ENCODE peak calls at places on chromosome 12, in ten cellular contexts. One of them, this sample, is unnamed.

GRCh38 chr12:41846718-41847117 is 298.0 kb downstream of the GXYLT1 start:
- DNase-seq in dorsolateral prefrontal cortex: no peak
- DNase-seq in GM20000: no peak
- DNase-seq in lower leg skin: no peak
- DNase-seq in amygdala: no peak
- DNase-seq in nephron progenitor cell: no peak
- DNase-seq in activated naive CD4-positive, alpha-beta T cell treated with anti-CD3 and anti-CD28 coated beads, Interleukin-2, amount 10 ng/mL, durations not matched to agents 7 days and 5 days: no peak
- DNase-seq in stimulated activated effector memory CD8-positive, alpha-beta T cell treated with anti-CD3 and anti-CD28 coated beads, Interleukin-12 subunit alpha, Interleukin-12 subunit beta, amount 100 ng/mL, for 72 hours: no peak
- DNase-seq in SHP77: no peak
- DNase-seq in H7: no peak
- DNase-seq in this sample: no peak

GRCh38 chr12:64633940-64634337 is 23.6 kb downstream of the RASSF3 start:
- DNase-seq in GM20000: no peak
- DNase-seq in dorsolateral prefrontal cortex: no peak
- DNase-seq in stimulated activated effector memory CD8-positive, alpha-beta T cell treated with anti-CD3 and anti-CD28 coated beads, Interleukin-12 subunit alpha, Interleukin-12 subunit beta, amount 100 ng/mL, for 72 hours: no peak
- DNase-seq in activated naive CD4-positive, alpha-beta T cell treated with anti-CD3 and anti-CD28 coated beads, Interleukin-2, amount 10 ng/mL, durations not matched to agents 7 days and 5 days: no peak
- DNase-seq in amygdala: no peak
- DNase-seq in SHP77: peak; percentile 16
- DNase-seq in lower leg skin: no peak
- DNase-seq in H7: no peak
- DNase-seq in nephron progenitor cell: no peak
- DNase-seq in this sample: peak; percentile 42

GRCh38 chr12:80041691-80042090 is 57.6 kb upstream of the OTOGL start:
- DNase-seq in SHP77: no peak
- DNase-seq in stimulated activated effector memory CD8-positive, alpha-beta T cell treated with anti-CD3 and anti-CD28 coated beads, Interleukin-12 subunit alpha, Interleukin-12 subunit beta, amount 100 ng/mL, for 72 hours: no peak
- DNase-seq in amygdala: no peak
- DNase-seq in H7: no peak
- DNase-seq in dorsolateral prefrontal cortex: no peak
- DNase-seq in GM20000: no peak
- DNase-seq in lower leg skin: no peak
- DNase-seq in nephron progenitor cell: no peak
- DNase-seq in activated naive CD4-positive, alpha-beta T cell treated with anti-CD3 and anti-CD28 coated beads, Interleukin-2, amount 10 ng/mL, durations not matched to agents 7 days and 5 days: no peak
- DNase-seq in this sample: no peak

GRCh38 chr12:96338852-96339478 is 61.3 kb downstream of the CDK17 start:
- DNase-seq in stimulated activated effector memory CD8-positive, alpha-beta T cell treated with anti-CD3 and anti-CD28 coated beads, Interleukin-12 subunit alpha, Interleukin-12 subunit beta, amount 100 ng/mL, for 72 hours: no peak
- DNase-seq in SHP77: no peak
- DNase-seq in activated naive CD4-positive, alpha-beta T cell treated with anti-CD3 and anti-CD28 coated beads, Interleukin-2, amount 10 ng/mL, durations not matched to agents 7 days and 5 days: no peak
- DNase-seq in amygdala: no peak
- DNase-seq in dorsolateral prefrontal cortex: no peak
- DNase-seq in lower leg skin: no peak
- DNase-seq in GM20000: no peak
- DNase-seq in H7: no peak
- DNase-seq in nephron progenitor cell: no peak
- DNase-seq in this sample: no peak

GRCh38 chr12:124073636-124074035 is 100.6 kb downstream of the ZNF664 start:
- DNase-seq in lower leg skin: no peak
- DNase-seq in nephron progenitor cell: no peak
- DNase-seq in SHP77: no peak
- DNase-seq in dorsolateral prefrontal cortex: no peak
- DNase-seq in amygdala: no peak
- DNase-seq in activated naive CD4-positive, alpha-beta T cell treated with anti-CD3 and anti-CD28 coated beads, Interleukin-2, amount 10 ng/mL, durations not matched to agents 7 days and 5 days: no peak
- DNase-seq in H7: no peak
- DNase-seq in GM20000: no peak
- DNase-seq in stimulated activated effector memory CD8-positive, alpha-beta T cell treated with anti-CD3 and anti-CD28 coated beads, Interleukin-12 subunit alpha, Interleukin-12 subunit beta, amount 100 ng/mL, for 72 hours: no peak
- DNase-seq in this sample: no peak

GRCh38 chr12:113251404-113252070 is 30.3 kb downstream of the TPCN1 start:
- DNase-seq in lower leg skin: no peak
- DNase-seq in nephron progenitor cell: no peak
- DNase-seq in SHP77: no peak
- DNase-seq in dorsolateral prefrontal cortex: peak; percentile 42
- DNase-seq in H7: no peak
- DNase-seq in GM20000: no peak
- DNase-seq in amygdala: no peak
- DNase-seq in stimulated activated effector memory CD8-positive, alpha-beta T cell treated with anti-CD3 and anti-CD28 coated beads, Interleukin-12 subunit alpha, Interleukin-12 subunit beta, amount 100 ng/mL, for 72 hours: no peak
- DNase-seq in activated naive CD4-positive, alpha-beta T cell treated with anti-CD3 and anti-CD28 coated beads, Interleukin-2, amount 10 ng/mL, durations not matched to agents 7 days and 5 days: no peak
- DNase-seq in this sample: no peak

GRCh38 chr12:110059651-110060000 is 11.3 kb upstream of the C12orf76 start:
- DNase-seq in stimulated activated effector memory CD8-positive, alpha-beta T cell treated with anti-CD3 and anti-CD28 coated beads, Interleukin-12 subunit alpha, Interleukin-12 subunit beta, amount 100 ng/mL, for 72 hours: no peak
- DNase-seq in activated naive CD4-positive, alpha-beta T cell treated with anti-CD3 and anti-CD28 coated beads, Interleukin-2, amount 10 ng/mL, durations not matched to agents 7 days and 5 days: no peak
- DNase-seq in SHP77: no peak
- DNase-seq in amygdala: no peak
- DNase-seq in GM20000: no peak
- DNase-seq in nephron progenitor cell: no peak
- DNase-seq in dorsolateral prefrontal cortex: no peak
- DNase-seq in H7: no peak
- DNase-seq in lower leg skin: no peak
- DNase-seq in this sample: no peak

GRCh38 chr12:77796775-77797174 is 33.9 kb upstream of the NAV3 start:
- DNase-seq in SHP77: no peak
- DNase-seq in H7: no peak
- DNase-seq in stimulated activated effector memory CD8-positive, alpha-beta T cell treated with anti-CD3 and anti-CD28 coated beads, Interleukin-12 subunit alpha, Interleukin-12 subunit beta, amount 100 ng/mL, for 72 hours: no peak
- DNase-seq in nephron progenitor cell: no peak
- DNase-seq in dorsolateral prefrontal cortex: no peak
- DNase-seq in amygdala: no peak
- DNase-seq in activated naive CD4-positive, alpha-beta T cell treated with anti-CD3 and anti-CD28 coated beads, Interleukin-2, amount 10 ng/mL, durations not matched to agents 7 days and 5 days: no peak
- DNase-seq in GM20000: no peak
- DNase-seq in lower leg skin: no peak
- DNase-seq in this sample: no peak

GRCh38 chr12:27864521-27864920 is 84.5 kb upstream of the MANSC4 start:
- DNase-seq in stimulated activated effector memory CD8-positive, alpha-beta T cell treated with anti-CD3 and anti-CD28 coated beads, Interleukin-12 subunit alpha, Interleukin-12 subunit beta, amount 100 ng/mL, for 72 hours: no peak
- DNase-seq in GM20000: no peak
- DNase-seq in activated naive CD4-positive, alpha-beta T cell treated with anti-CD3 and anti-CD28 coated beads, Interleukin-2, amount 10 ng/mL, durations not matched to agents 7 days and 5 days: no peak
- DNase-seq in amygdala: no peak
- DNase-seq in H7: no peak
- DNase-seq in nephron progenitor cell: no peak
- DNase-seq in SHP77: no peak
- DNase-seq in lower leg skin: no peak
- DNase-seq in dorsolateral prefrontal cortex: no peak
- DNase-seq in this sample: no peak

GRCh38 chr12:63151061-63151897 is at the start of gene AVPR1A:
- DNase-seq in H7: peak; percentile 22
- DNase-seq in SHP77: no peak
- DNase-seq in GM20000: no peak
- DNase-seq in stimulated activated effector memory CD8-positive, alpha-beta T cell treated with anti-CD3 and anti-CD28 coated beads, Interleukin-12 subunit alpha, Interleukin-12 subunit beta, amount 100 ng/mL, for 72 hours: no peak
- DNase-seq in lower leg skin: peak; percentile 84
- DNase-seq in activated naive CD4-positive, alpha-beta T cell treated with anti-CD3 and anti-CD28 coated beads, Interleukin-2, amount 10 ng/mL, durations not matched to agents 7 days and 5 days: no peak
- DNase-seq in amygdala: no peak
- DNase-seq in nephron progenitor cell: no peak
- DNase-seq in dorsolateral prefrontal cortex: no peak
- DNase-seq in this sample: no peak

GRCh38 chr12:24561411-24561871 is 387.5 kb downstream of the BCAT1 start:
- DNase-seq in H7: no peak
- DNase-seq in GM20000: no peak
- DNase-seq in stimulated activated effector memory CD8-positive, alpha-beta T cell treated with anti-CD3 and anti-CD28 coated beads, Interleukin-12 subunit alpha, Interleukin-12 subunit beta, amount 100 ng/mL, for 72 hours: no peak
- DNase-seq in SHP77: no peak
- DNase-seq in nephron progenitor cell: peak; percentile 12
- DNase-seq in dorsolateral prefrontal cortex: no peak
- DNase-seq in lower leg skin: no peak
- DNase-seq in activated naive CD4-positive, alpha-beta T cell treated with anti-CD3 and anti-CD28 coated beads, Interleukin-2, amount 10 ng/mL, durations not matched to agents 7 days and 5 days: no peak
- DNase-seq in amygdala: no peak
- DNase-seq in this sample: no peak

GRCh38 chr12:103272949-103273348 is 222.8 kb downstream of the C12orf42 start:
- DNase-seq in lower leg skin: no peak
- DNase-seq in GM20000: no peak
- DNase-seq in SHP77: peak; percentile 23
- DNase-seq in stimulated activated effector memory CD8-positive, alpha-beta T cell treated with anti-CD3 and anti-CD28 coated beads, Interleukin-12 subunit alpha, Interleukin-12 subunit beta, amount 100 ng/mL, for 72 hours: no peak
- DNase-seq in H7: no peak
- DNase-seq in amygdala: no peak
- DNase-seq in dorsolateral prefrontal cortex: no peak
- DNase-seq in nephron progenitor cell: no peak
- DNase-seq in activated naive CD4-positive, alpha-beta T cell treated with anti-CD3 and anti-CD28 coated beads, Interleukin-2, amount 10 ng/mL, durations not matched to agents 7 days and 5 days: no peak
- DNase-seq in this sample: no peak

GRCh38 chr12:120835304-120835612 is 68.9 kb downstream of the SPPL3 start:
- DNase-seq in SHP77: no peak
- DNase-seq in nephron progenitor cell: no peak
- DNase-seq in amygdala: no peak
- DNase-seq in dorsolateral prefrontal cortex: no peak
- DNase-seq in lower leg skin: no peak
- DNase-seq in GM20000: no peak
- DNase-seq in stimulated activated effector memory CD8-positive, alpha-beta T cell treated with anti-CD3 and anti-CD28 coated beads, Interleukin-12 subunit alpha, Interleukin-12 subunit beta, amount 100 ng/mL, for 72 hours: no peak
- DNase-seq in H7: no peak
- DNase-seq in activated naive CD4-positive, alpha-beta T cell treated with anti-CD3 and anti-CD28 coated beads, Interleukin-2, amount 10 ng/mL, durations not matched to agents 7 days and 5 days: no peak
- DNase-seq in this sample: no peak

GRCh38 chr12:49662998-49663843 is 39.9 kb downstream of the PRPF40B start:
- DNase-seq in lower leg skin: no peak
- DNase-seq in stimulated activated effector memory CD8-positive, alpha-beta T cell treated with anti-CD3 and anti-CD28 coated beads, Interleukin-12 subunit alpha, Interleukin-12 subunit beta, amount 100 ng/mL, for 72 hours: peak; percentile 38
- DNase-seq in nephron progenitor cell: peak; percentile 50
- DNase-seq in H7: peak; percentile 74
- DNase-seq in amygdala: no peak
- DNase-seq in GM20000: peak; percentile 89
- DNase-seq in activated naive CD4-positive, alpha-beta T cell treated with anti-CD3 and anti-CD28 coated beads, Interleukin-2, amount 10 ng/mL, durations not matched to agents 7 days and 5 days: peak; percentile 85
- DNase-seq in SHP77: peak; percentile 71
- DNase-seq in dorsolateral prefrontal cortex: no peak
- DNase-seq in this sample: peak; percentile 57

GRCh38 chr12:65962921-65963883 is 138.9 kb downstream of the HMGA2 start:
- DNase-seq in lower leg skin: no peak
- DNase-seq in stimulated activated effector memory CD8-positive, alpha-beta T cell treated with anti-CD3 and anti-CD28 coated beads, Interleukin-12 subunit alpha, Interleukin-12 subunit beta, amount 100 ng/mL, for 72 hours: no peak
- DNase-seq in SHP77: peak; percentile 30
- DNase-seq in H7: peak; percentile 30
- DNase-seq in activated naive CD4-positive, alpha-beta T cell treated with anti-CD3 and anti-CD28 coated beads, Interleukin-2, amount 10 ng/mL, durations not matched to agents 7 days and 5 days: peak; percentile 29
- DNase-seq in GM20000: peak; percentile 16
- DNase-seq in amygdala: no peak
- DNase-seq in nephron progenitor cell: peak; percentile 16
- DNase-seq in dorsolateral prefrontal cortex: no peak
- DNase-seq in this sample: no peak

GRCh38 chr12:130491421-130492357 is 154.0 kb downstream of the PIWIL1 start:
- DNase-seq in nephron progenitor cell: no peak
- DNase-seq in lower leg skin: no peak
- DNase-seq in amygdala: no peak
- DNase-seq in activated naive CD4-positive, alpha-beta T cell treated with anti-CD3 and anti-CD28 coated beads, Interleukin-2, amount 10 ng/mL, durations not matched to agents 7 days and 5 days: no peak
- DNase-seq in H7: no peak
- DNase-seq in SHP77: no peak
- DNase-seq in dorsolateral prefrontal cortex: no peak
- DNase-seq in stimulated activated effector memory CD8-positive, alpha-beta T cell treated with anti-CD3 and anti-CD28 coated beads, Interleukin-12 subunit alpha, Interleukin-12 subunit beta, amount 100 ng/mL, for 72 hours: no peak
- DNase-seq in GM20000: no peak
- DNase-seq in this sample: no peak

GRCh38 chr12:10361084-10361483 is 28.8 kb downstream of the KLRK1 start:
- DNase-seq in SHP77: peak; percentile 86
- DNase-seq in nephron progenitor cell: no peak
- DNase-seq in GM20000: no peak
- DNase-seq in amygdala: no peak
- DNase-seq in activated naive CD4-positive, alpha-beta T cell treated with anti-CD3 and anti-CD28 coated beads, Interleukin-2, amount 10 ng/mL, durations not matched to agents 7 days and 5 days: no peak
- DNase-seq in stimulated activated effector memory CD8-positive, alpha-beta T cell treated with anti-CD3 and anti-CD28 coated beads, Interleukin-12 subunit alpha, Interleukin-12 subunit beta, amount 100 ng/mL, for 72 hours: no peak
- DNase-seq in dorsolateral prefrontal cortex: no peak
- DNase-seq in lower leg skin: no peak
- DNase-seq in H7: no peak
- DNase-seq in this sample: no peak

GRCh38 chr12:50916292-50916691 is 36.1 kb upstream of the HIGD1C start:
- DNase-seq in SHP77: no peak
- DNase-seq in stimulated activated effector memory CD8-positive, alpha-beta T cell treated with anti-CD3 and anti-CD28 coated beads, Interleukin-12 subunit alpha, Interleukin-12 subunit beta, amount 100 ng/mL, for 72 hours: no peak
- DNase-seq in dorsolateral prefrontal cortex: no peak
- DNase-seq in lower leg skin: no peak
- DNase-seq in amygdala: no peak
- DNase-seq in activated naive CD4-positive, alpha-beta T cell treated with anti-CD3 and anti-CD28 coated beads, Interleukin-2, amount 10 ng/mL, durations not matched to agents 7 days and 5 days: no peak
- DNase-seq in nephron progenitor cell: no peak
- DNase-seq in GM20000: no peak
- DNase-seq in H7: no peak
- DNase-seq in this sample: no peak

GRCh38 chr12:107760207-107760816 is 625 bp downstream of the PRDM4 start:
- DNase-seq in stimulated activated effector memory CD8-positive, alpha-beta T cell treated with anti-CD3 and anti-CD28 coated beads, Interleukin-12 subunit alpha, Interleukin-12 subunit beta, amount 100 ng/mL, for 72 hours: peak; percentile 12
- DNase-seq in dorsolateral prefrontal cortex: no peak
- DNase-seq in lower leg skin: peak; percentile 85
- DNase-seq in nephron progenitor cell: peak; percentile 42
- DNase-seq in activated naive CD4-positive, alpha-beta T cell treated with anti-CD3 and anti-CD28 coated beads, Interleukin-2, amount 10 ng/mL, durations not matched to agents 7 days and 5 days: peak; percentile 55
- DNase-seq in H7: peak; percentile 69
- DNase-seq in GM20000: peak; percentile 51
- DNase-seq in SHP77: peak; percentile 15
- DNase-seq in amygdala: no peak
- DNase-seq in this sample: no peak

GRCh38 chr12:89556976-89557375 is 31.1 kb upstream of the POC1B start:
- DNase-seq in lower leg skin: no peak
- DNase-seq in amygdala: no peak
- DNase-seq in dorsolateral prefrontal cortex: no peak
- DNase-seq in nephron progenitor cell: no peak
- DNase-seq in SHP77: no peak
- DNase-seq in GM20000: no peak
- DNase-seq in activated naive CD4-positive, alpha-beta T cell treated with anti-CD3 and anti-CD28 coated beads, Interleukin-2, amount 10 ng/mL, durations not matched to agents 7 days and 5 days: no peak
- DNase-seq in stimulated activated effector memory CD8-positive, alpha-beta T cell treated with anti-CD3 and anti-CD28 coated beads, Interleukin-12 subunit alpha, Interleukin-12 subunit beta, amount 100 ng/mL, for 72 hours: no peak
- DNase-seq in H7: no peak
- DNase-seq in this sample: no peak

GRCh38 chr12:102990419-102990818 is 32.9 kb downstream of the ASCL1 start:
- DNase-seq in stimulated activated effector memory CD8-positive, alpha-beta T cell treated with anti-CD3 and anti-CD28 coated beads, Interleukin-12 subunit alpha, Interleukin-12 subunit beta, amount 100 ng/mL, for 72 hours: no peak
- DNase-seq in nephron progenitor cell: no peak
- DNase-seq in dorsolateral prefrontal cortex: no peak
- DNase-seq in SHP77: peak; percentile 44
- DNase-seq in lower leg skin: no peak
- DNase-seq in H7: no peak
- DNase-seq in activated naive CD4-positive, alpha-beta T cell treated with anti-CD3 and anti-CD28 coated beads, Interleukin-2, amount 10 ng/mL, durations not matched to agents 7 days and 5 days: no peak
- DNase-seq in amygdala: peak; percentile 11
- DNase-seq in GM20000: no peak
- DNase-seq in this sample: no peak

GRCh38 chr12:11667159-11667558 is 17.7 kb downstream of the ETV6 start:
- DNase-seq in GM20000: no peak
- DNase-seq in SHP77: no peak
- DNase-seq in H7: no peak
- DNase-seq in activated naive CD4-positive, alpha-beta T cell treated with anti-CD3 and anti-CD28 coated beads, Interleukin-2, amount 10 ng/mL, durations not matched to agents 7 days and 5 days: no peak
- DNase-seq in stimulated activated effector memory CD8-positive, alpha-beta T cell treated with anti-CD3 and anti-CD28 coated beads, Interleukin-12 subunit alpha, Interleukin-12 subunit beta, amount 100 ng/mL, for 72 hours: no peak
- DNase-seq in amygdala: no peak
- DNase-seq in dorsolateral prefrontal cortex: no peak
- DNase-seq in nephron progenitor cell: no peak
- DNase-seq in lower leg skin: no peak
- DNase-seq in this sample: no peak

GRCh38 chr12:132309162-132310086 is 20.0 kb downstream of the GALNT9 start:
- DNase-seq in dorsolateral prefrontal cortex: no peak
- DNase-seq in stimulated activated effector memory CD8-positive, alpha-beta T cell treated with anti-CD3 and anti-CD28 coated beads, Interleukin-12 subunit alpha, Interleukin-12 subunit beta, amount 100 ng/mL, for 72 hours: no peak
- DNase-seq in amygdala: no peak
- DNase-seq in lower leg skin: no peak
- DNase-seq in H7: no peak
- DNase-seq in GM20000: no peak
- DNase-seq in SHP77: no peak
- DNase-seq in nephron progenitor cell: no peak
- DNase-seq in activated naive CD4-positive, alpha-beta T cell treated with anti-CD3 and anti-CD28 coated beads, Interleukin-2, amount 10 ng/mL, durations not matched to agents 7 days and 5 days: no peak
- DNase-seq in this sample: no peak

GRCh38 chr12:17381211-17381610 is 708.8 kb downstream of the RERGL start:
- DNase-seq in dorsolateral prefrontal cortex: no peak
- DNase-seq in nephron progenitor cell: no peak
- DNase-seq in activated naive CD4-positive, alpha-beta T cell treated with anti-CD3 and anti-CD28 coated beads, Interleukin-2, amount 10 ng/mL, durations not matched to agents 7 days and 5 days: no peak
- DNase-seq in SHP77: no peak
- DNase-seq in GM20000: no peak
- DNase-seq in amygdala: no peak
- DNase-seq in stimulated activated effector memory CD8-positive, alpha-beta T cell treated with anti-CD3 and anti-CD28 coated beads, Interleukin-12 subunit alpha, Interleukin-12 subunit beta, amount 100 ng/mL, for 72 hours: no peak
- DNase-seq in H7: no peak
- DNase-seq in lower leg skin: no peak
- DNase-seq in this sample: no peak

GRCh38 chr12:116750298-116750697 is 12.2 kb downstream of the RNFT2 start:
- DNase-seq in dorsolateral prefrontal cortex: no peak
- DNase-seq in H7: no peak
- DNase-seq in amygdala: no peak
- DNase-seq in nephron progenitor cell: no peak
- DNase-seq in lower leg skin: no peak
- DNase-seq in GM20000: no peak
- DNase-seq in stimulated activated effector memory CD8-positive, alpha-beta T cell treated with anti-CD3 and anti-CD28 coated beads, Interleukin-12 subunit alpha, Interleukin-12 subunit beta, amount 100 ng/mL, for 72 hours: no peak
- DNase-seq in activated naive CD4-positive, alpha-beta T cell treated with anti-CD3 and anti-CD28 coated beads, Interleukin-2, amount 10 ng/mL, durations not matched to agents 7 days and 5 days: no peak
- DNase-seq in SHP77: no peak
- DNase-seq in this sample: no peak

GRCh38 chr12:120361506-120362208 is 7.3 kb downstream of the MSI1 start:
- DNase-seq in activated naive CD4-positive, alpha-beta T cell treated with anti-CD3 and anti-CD28 coated beads, Interleukin-2, amount 10 ng/mL, durations not matched to agents 7 days and 5 days: peak; percentile 34
- DNase-seq in nephron progenitor cell: peak; percentile 86
- DNase-seq in dorsolateral prefrontal cortex: peak; percentile 85
- DNase-seq in H7: peak; percentile 100
- DNase-seq in GM20000: peak; percentile 77
- DNase-seq in lower leg skin: no peak
- DNase-seq in SHP77: peak; percentile 90
- DNase-seq in stimulated activated effector memory CD8-positive, alpha-beta T cell treated with anti-CD3 and anti-CD28 coated beads, Interleukin-12 subunit alpha, Interleukin-12 subunit beta, amount 100 ng/mL, for 72 hours: no peak
- DNase-seq in amygdala: peak; percentile 77
- DNase-seq in this sample: no peak

GRCh38 chr12:16266085-16266484 is 11.4 kb downstream of the SLC15A5 start:
- DNase-seq in stimulated activated effector memory CD8-positive, alpha-beta T cell treated with anti-CD3 and anti-CD28 coated beads, Interleukin-12 subunit alpha, Interleukin-12 subunit beta, amount 100 ng/mL, for 72 hours: no peak
- DNase-seq in nephron progenitor cell: no peak
- DNase-seq in activated naive CD4-positive, alpha-beta T cell treated with anti-CD3 and anti-CD28 coated beads, Interleukin-2, amount 10 ng/mL, durations not matched to agents 7 days and 5 days: no peak
- DNase-seq in dorsolateral prefrontal cortex: no peak
- DNase-seq in lower leg skin: no peak
- DNase-seq in amygdala: no peak
- DNase-seq in SHP77: no peak
- DNase-seq in H7: no peak
- DNase-seq in GM20000: no peak
- DNase-seq in this sample: no peak

GRCh38 chr12:12683725-12684124 is 12.3 kb downstream of the GPR19 start:
- DNase-seq in H7: no peak
- DNase-seq in lower leg skin: no peak
- DNase-seq in amygdala: no peak
- DNase-seq in GM20000: no peak
- DNase-seq in SHP77: no peak
- DNase-seq in nephron progenitor cell: no peak
- DNase-seq in activated naive CD4-positive, alpha-beta T cell treated with anti-CD3 and anti-CD28 coated beads, Interleukin-2, amount 10 ng/mL, durations not matched to agents 7 days and 5 days: no peak
- DNase-seq in stimulated activated effector memory CD8-positive, alpha-beta T cell treated with anti-CD3 and anti-CD28 coated beads, Interleukin-12 subunit alpha, Interleukin-12 subunit beta, amount 100 ng/mL, for 72 hours: no peak
- DNase-seq in dorsolateral prefrontal cortex: no peak
- DNase-seq in this sample: no peak